ENCODE peak calls at places on chromosomes 12 and 14, in four cellular contexts. A, F, R and T are unnamed samples.

GRCh38 chr14:57212919-57213318 is 55.8 kb downstream of the EXOC5 start:
- DNase-seq in A (peak), F (no peak), R (no peak), T (no peak)

GRCh38 chr14:68248481-68249255 is 429.1 kb downstream of the RAD51B start:
- DNase-seq in A (peak), F (peak), R (peak), T (peak)

GRCh38 chr12:75704664-75705063 is 193.3 kb upstream of the KRR1 start:
- DNase-seq in A (peak), F (no peak), R (no peak), T (no peak)

GRCh38 chr12:94245984-94246383 is 97.6 kb downstream of the PLXNC1 start:
- DNase-seq in A (no peak), F (no peak), R (no peak), T (no peak)

GRCh38 chr14:32509632-32510187 is 180.6 kb downstream of the AKAP6 start:
- DNase-seq in A (peak), F (no peak), R (no peak), T (peak)

GRCh38 chr12:46872135-46872534 is 46.3 kb upstream of the SLC38A4 start:
- DNase-seq in A (peak), F (no peak), R (no peak), T (no peak)

GRCh38 chr12:2391740-2392341 is 339.1 kb downstream of the CACNA1C start:
- DNase-seq in A (no peak), F (no peak), R (no peak), T (no peak)

GRCh38 chr12:32466986-32467711 is 67.8 kb downstream of the FGD4 start:
- DNase-seq in A (no peak), F (no peak), R (no peak), T (no peak)

GRCh38 chr14:102833341-102833740 is 56.1 kb downstream of the TRAF3 start:
- DNase-seq in A (no peak), F (no peak), R (no peak), T (no peak)

GRCh38 chr12:77724367-77724957 is 106.2 kb upstream of the NAV3 start:
- DNase-seq in A (peak), F (no peak), R (no peak), T (peak)

GRCh38 chr12:113684908-113685512 is 213.3 kb upstream of the LHX5 start:
- DNase-seq in A (no peak), F (peak), R (no peak), T (no peak)

GRCh38 chr12:94150483-94151225 is 2.3 kb downstream of the PLXNC1 start:
- DNase-seq in A (no peak), F (no peak), R (no peak), T (no peak)

GRCh38 chr14:57388072-57388471 is 2.3 kb upstream of the NAA30 start:
- DNase-seq in A (no peak), F (no peak), R (no peak), T (no peak)

GRCh38 chr12:8953773-8954402 is 4.4 kb upstream of the M6PR start:
- DNase-seq in A (no peak), F (no peak), R (no peak), T (no peak)

GRCh38 chr12:51521554-51522276 is 69.3 kb upstream of the SCN8A start:
- DNase-seq in A (peak), F (no peak), R (no peak), T (peak)

GRCh38 chr12:109716512-109717389 is 3.1 kb downstream of the FAM222A start:
- DNase-seq in A (peak), F (no peak), R (no peak), T (no peak)

GRCh38 chr14:105733081-105734065 is 207.0 kb downstream of the TMEM121 start:
- DNase-seq in A (no peak), F (no peak), R (no peak), T (no peak)

GRCh38 chr14:74140374-74140850 is 55.7 kb downstream of the LIN52 start:
- DNase-seq in A (no peak), F (no peak), R (no peak), T (peak)

GRCh38 chr12:89210277-89210676 is 142.0 kb downstream of the DUSP6 start:
- DNase-seq in A (no peak), F (no peak), R (no peak), T (no peak)

GRCh38 chr14:100842799-100843198 is 16.9 kb downstream of the MEG3 start:
- DNase-seq in A (peak), F (no peak), R (no peak), T (no peak)

GRCh38 chr12:82359115-82359478 is 768 bp downstream of the METTL25 start:
- DNase-seq in A (no peak), F (peak), R (no peak), T (no peak)

GRCh38 chr12:99670635-99671034 is 23.1 kb downstream of the GARIN6 start:
- DNase-seq in A (peak), F (no peak), R (no peak), T (no peak)

GRCh38 chr12:27186240-27186839 is 57.7 kb upstream of the STK38L start:
- DNase-seq in A (peak), F (no peak), R (no peak), T (no peak)

GRCh38 chr12:30631710-30632109 is 64.0 kb downstream of the IPO8 start:
- DNase-seq in A (no peak), F (no peak), R (no peak), T (no peak)

GRCh38 chr12:95836185-95836609 is 22.6 kb upstream of the SNRPF start:
- DNase-seq in A (peak), F (no peak), R (no peak), T (peak)

GRCh38 chr14:50935126-50936090 is 8.9 kb downstream of the PYGL start:
- DNase-seq in A (no peak), F (no peak), R (no peak), T (no peak)

GRCh38 chr14:102088012-102088792 is 1.4 kb upstream of the HSP90AA1 start:
- DNase-seq in A (no peak), F (peak), R (peak), T (peak)

GRCh38 chr14:64799555-64799954 is 80.2 kb downstream of the SPTB start:
- DNase-seq in A (no peak), F (no peak), R (no peak), T (no peak)

GRCh38 chr14:64804754-64805260 is 74.9 kb downstream of the SPTB start:
- DNase-seq in A (no peak), F (no peak), R (no peak), T (no peak)

GRCh38 chr14:64801046-64801445 is 78.7 kb downstream of the SPTB start:
- DNase-seq in A (no peak), F (no peak), R (no peak), T (no peak)

GRCh38 chr14:64800000-64800399 is 79.7 kb downstream of the SPTB start:
- DNase-seq in A (peak), F (no peak), R (no peak), T (peak)

DNA sequence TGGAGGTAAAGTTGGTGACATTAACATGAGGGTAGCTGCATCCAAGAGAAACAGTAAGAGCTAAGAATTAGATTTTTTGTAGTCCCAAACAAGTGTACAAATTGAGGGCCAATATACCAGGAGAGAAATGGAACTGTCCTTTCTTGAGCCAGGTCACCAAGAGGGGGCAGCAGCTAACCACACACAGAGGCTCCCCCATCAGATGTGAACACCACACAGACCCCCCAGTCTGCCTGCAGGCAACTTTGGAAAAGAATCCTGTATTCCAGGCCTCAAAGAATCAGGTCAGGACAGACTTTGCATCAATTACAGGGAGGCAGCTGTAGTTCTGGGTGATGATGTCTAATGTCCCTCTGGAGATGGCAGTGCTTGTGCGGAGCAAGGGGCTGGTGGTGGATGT is 77.9 kb downstream of the SPTB start:
- DNase-seq in A (peak), F (peak), R (no peak), T (peak)
- H3K9ac ChIP-seq in A (no peak), F (no peak), R (no peak), T (no peak)

DNA sequence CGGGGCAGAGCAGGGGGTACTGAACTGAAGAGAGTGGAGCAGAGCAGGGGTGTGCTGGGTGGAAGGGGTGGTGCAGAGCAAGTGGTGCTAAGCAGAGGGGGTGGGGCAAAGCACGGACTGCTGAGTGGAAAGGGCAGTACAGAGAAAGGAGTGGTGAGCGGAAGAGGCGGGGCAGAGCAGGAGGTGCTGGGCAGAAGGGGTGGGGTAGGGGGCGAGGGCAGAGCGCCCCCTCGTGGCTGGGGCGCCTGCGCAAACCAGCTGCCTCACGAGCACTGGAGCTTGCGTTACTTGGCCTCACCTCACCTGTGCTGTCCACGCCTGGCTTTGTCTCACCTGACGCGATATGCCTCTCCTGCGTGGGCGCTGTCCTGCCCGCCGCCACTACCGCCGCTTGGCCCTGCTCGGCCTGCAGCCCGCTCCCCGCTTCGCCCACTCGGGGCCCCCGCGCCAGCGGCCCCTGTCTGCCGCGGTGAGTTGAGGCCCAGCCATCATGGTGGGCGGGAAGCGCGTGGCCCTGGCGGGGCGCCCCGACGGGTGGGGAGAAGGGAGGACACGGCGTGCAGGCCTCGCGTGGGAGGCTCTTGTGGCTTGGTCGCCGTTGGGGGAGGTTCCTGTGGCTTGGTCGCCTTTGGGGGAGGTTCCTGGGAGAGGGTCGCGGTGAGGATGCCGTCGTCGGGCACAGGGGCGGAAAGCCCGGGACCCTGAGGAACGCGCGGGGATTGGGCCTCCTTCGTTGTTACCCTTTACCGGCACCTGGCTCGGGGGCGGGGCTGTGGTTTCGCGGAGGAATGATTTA is at the start of gene COX8C:
- DNase-seq in A (no peak), F (peak), R (no peak), T (no peak)
- TF ChIP-seq FOS in A (no peak), F (no peak), R (no peak), T (no peak)

DNA sequence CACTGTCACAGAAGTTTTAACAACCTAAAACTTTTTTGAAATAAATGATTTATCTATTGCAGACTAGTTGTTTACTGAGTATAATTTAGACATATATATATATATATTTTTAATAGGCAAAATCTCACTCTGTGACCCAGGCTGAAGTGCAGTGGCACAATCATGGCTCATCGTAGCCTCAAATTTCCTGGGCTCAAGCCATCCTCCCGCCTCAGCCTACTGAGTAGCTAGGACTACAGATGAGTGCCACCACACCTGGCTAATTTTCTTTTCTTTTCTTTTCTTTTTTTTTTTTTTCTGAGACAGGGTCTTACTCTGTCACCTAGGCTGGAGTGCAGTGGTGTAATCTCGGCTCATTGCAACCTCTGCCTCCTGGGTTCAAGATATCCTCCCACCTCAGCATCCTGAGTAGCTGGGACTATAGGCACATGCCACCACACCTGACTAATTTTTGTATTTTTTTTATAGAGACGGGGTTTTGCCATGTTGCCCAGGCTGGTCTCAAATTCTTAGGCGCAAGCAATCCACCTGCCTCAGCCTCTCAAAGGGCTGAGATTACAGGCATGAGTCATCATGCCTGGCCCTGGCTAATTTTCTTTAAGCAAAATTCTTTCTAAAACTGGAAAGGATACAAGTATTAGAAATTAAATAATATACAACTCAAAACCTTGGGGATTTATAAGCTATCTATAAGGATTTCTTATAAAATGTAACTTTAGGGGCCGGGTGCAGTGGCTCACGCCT is 23.1 kb downstream of the EEA1 start:
- DNase-seq in A (peak), F (no peak), R (no peak), T (no peak)
- H3K9ac ChIP-seq in A (no peak), F (no peak), R (no peak), T (no peak)

GRCh38 chr12:48981757-48982157 is 3.6 kb downstream of the WNT1 start:
- DNase-seq in A (no peak), F (no peak), R (no peak), T (no peak)

GRCh38 chr12:48982397-48983080 is 4.4 kb downstream of the WNT1 start:
- DNase-seq in A (no peak), F (no peak), R (no peak), T (no peak)

GRCh38 chr12:48980389-48980952 is 2.3 kb downstream of the WNT1 start:
- DNase-seq in A (no peak), F (no peak), R (no peak), T (no peak)

GRCh38 chr12:48979602-48980388 is 1.7 kb downstream of the WNT1 start:
- DNase-seq in A (no peak), F (no peak), R (no peak), T (no peak)

DNA sequence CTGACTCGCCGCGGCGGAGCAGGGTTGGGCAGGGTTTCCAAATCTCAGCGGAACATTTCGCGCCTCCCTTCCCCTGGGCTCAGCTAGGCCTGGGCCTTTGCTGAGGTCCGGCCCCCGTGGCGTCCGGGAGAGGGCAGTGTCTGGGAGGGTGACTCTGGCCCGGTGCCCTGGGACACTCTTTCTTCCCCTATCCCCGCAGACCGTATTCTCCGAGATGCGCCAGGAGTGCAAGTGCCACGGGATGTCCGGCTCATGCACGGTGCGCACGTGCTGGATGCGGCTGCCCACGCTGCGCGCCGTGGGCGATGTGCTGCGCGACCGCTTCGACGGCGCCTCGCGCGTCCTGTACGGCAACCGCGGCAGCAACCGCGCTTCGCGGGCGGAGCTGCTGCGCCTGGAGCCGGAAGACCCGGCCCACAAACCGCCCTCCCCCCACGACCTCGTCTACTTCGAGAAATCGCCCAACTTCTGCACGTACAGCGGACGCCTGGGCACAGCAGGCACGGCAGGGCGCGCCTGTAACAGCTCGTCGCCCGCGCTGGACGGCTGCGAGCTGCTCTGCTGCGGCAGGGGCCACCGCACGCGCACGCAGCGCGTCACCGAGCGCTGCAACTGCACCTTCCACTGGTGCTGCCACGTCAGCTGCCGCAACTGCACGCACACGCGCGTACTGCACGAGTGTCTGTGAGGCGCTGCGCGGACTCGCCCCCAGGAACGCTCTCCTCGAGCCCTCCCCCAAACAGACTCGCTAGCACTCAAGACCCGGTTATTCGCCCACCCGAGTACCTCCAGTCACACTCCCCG is 3.0 kb downstream of the WNT1 start:
- DNase-seq in A (peak), F (peak), R (no peak), T (no peak)
- TF ChIP-seq FOS in A (no peak), F (no peak), R (no peak), T (no peak)

GRCh38 chr12:43737646-43738045 is 20.9 kb downstream of the PUS7L start:
- DNase-seq in A (peak), F (no peak), R (no peak), T (no peak)
- H3K9ac ChIP-seq in A (no peak), F (no peak), R (no peak), T (no peak)